ENCODE peak calls at places on chromosomes 6 and 20, in eight cellular contexts. D, N, Q, H, M, G, Y and B are unnamed samples.

GRCh38 chr6:150252714-150253444 is 110.0 kb downstream of the PPP1R14C start:
- DNase-seq in D (no peak), N (no peak), Q (no peak), H (no peak), M (peak; percentile 32), G (no peak), Y (no peak), B (no peak)

GRCh38 chr6:47308223-47308567 is 1.5 kb downstream of the TNFRSF21 start:
- DNase-seq in D (no peak), N (no peak), Q (no peak), H (no peak), M (no peak), G (no peak), Y (no peak), B (no peak)

GRCh38 chr20:50727792-50728485 is 3.4 kb upstream of the PARD6B start:
- DNase-seq in D (peak; percentile 81), N (no peak), Q (no peak), H (no peak), M (no peak), G (no peak), Y (no peak), B (no peak)

GRCh38 chr20:7147220-7147601 is 379.7 kb downstream of the BMP2 start:
- DNase-seq in D (no peak), N (no peak), Q (no peak), H (no peak), M (peak; percentile 7), G (no peak), Y (no peak), B (no peak)

GRCh38 chr6:90940812-90941481 is 354.1 kb upstream of the MAP3K7 start:
- DNase-seq in D (peak; percentile 16), N (no peak), Q (peak; percentile 8), H (no peak), M (no peak), G (peak; percentile 10), Y (no peak), B (no peak)

GRCh38 chr20:50302463-50303041 is 111.9 kb downstream of the CEBPB start:
- DNase-seq in D (no peak), N (no peak), Q (no peak), H (no peak), M (no peak), G (no peak), Y (no peak), B (no peak)

GRCh38 chr20:57435498-57436222 is 44.5 kb downstream of the RBM38 start:
- DNase-seq in D (peak; percentile 59), N (peak; percentile 58), Q (no peak), H (peak; percentile 91), M (peak; percentile 55), G (no peak), Y (peak; percentile 86), B (no peak)

GRCh38 chr6:29797120-29797519 is 30.5 kb upstream of the HLA-G start:
- DNase-seq in D (no peak), N (no peak), Q (no peak), H (no peak), M (no peak), G (no peak), Y (no peak), B (no peak)

GRCh38 chr6:42993445-42993844 is 9.1 kb downstream of the PPP2R5D start:
- DNase-seq in D (no peak), N (no peak), Q (no peak), H (no peak), M (no peak), G (no peak), Y (no peak), B (no peak)

GRCh38 chr20:23347791-23348190 is 2.8 kb upstream of the NXT1 start:
- DNase-seq in D (no peak), N (no peak), Q (no peak), H (no peak), M (no peak), G (no peak), Y (no peak), B (no peak)

GRCh38 chr20:23344336-23344735 is 6.3 kb upstream of the NXT1 start:
- DNase-seq in D (no peak), N (no peak), Q (no peak), H (no peak), M (no peak), G (no peak), Y (no peak), B (no peak)

GRCh38 chr20:23349338-23350006 is 1.1 kb upstream of the NXT1 start:
- DNase-seq in D (no peak), N (no peak), Q (no peak), H (no peak), M (no peak), G (no peak), Y (no peak), B (no peak)

GRCh38 chr20:23350855-23351838 is 556 bp downstream of the NXT1 start:
- DNase-seq in D (no peak), N (peak; percentile 48), Q (no peak), H (no peak), M (peak; percentile 43), G (peak; percentile 76), Y (peak; percentile 90), B (no peak)

GRCh38 chr20:23350007-23350854 is at the start of gene NXT1:
- DNase-seq in D (peak; percentile 90), N (peak; percentile 94), Q (peak; percentile 95), H (peak; percentile 97), M (peak; percentile 98), G (peak; percentile 98), Y (peak; percentile 98), B (peak; percentile 95)
- TF ChIP-seq CTCF in D (no peak), N (no peak), Q (no peak), H (no peak), M (peak; percentile 3), G (no peak), Y (no peak), B (no peak)

DNA sequence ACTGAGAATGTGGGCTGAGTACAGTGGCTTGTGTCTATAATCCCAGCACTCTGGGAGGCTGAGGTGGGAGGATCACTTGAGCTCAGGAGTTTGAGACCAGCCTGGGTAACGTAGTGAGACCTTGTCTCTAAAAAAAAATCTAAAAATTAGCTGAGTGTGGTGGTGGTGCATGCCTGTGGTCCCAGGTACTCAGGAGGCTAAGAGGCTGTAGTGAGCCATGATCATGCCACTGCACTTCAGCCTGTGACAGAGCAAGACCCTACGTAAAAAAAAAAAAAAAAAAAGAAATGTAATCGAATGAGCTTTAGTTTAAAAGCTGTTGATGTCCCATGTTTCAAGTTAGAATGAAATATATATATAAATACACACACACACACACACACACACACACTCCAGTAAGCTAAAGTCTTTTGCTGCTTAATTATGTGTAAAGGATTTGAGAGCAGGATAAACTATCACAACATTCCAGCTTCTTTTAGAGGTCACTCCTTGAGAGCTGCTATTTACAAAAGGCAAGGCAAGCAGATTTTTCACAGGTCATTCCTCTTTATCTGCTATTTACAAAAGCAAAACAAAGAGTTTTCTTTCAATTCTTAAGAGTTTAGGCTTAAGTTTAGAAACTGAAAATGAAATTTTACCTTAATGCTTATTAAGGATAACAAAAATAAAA is 4.7 kb upstream of the MICAL1 start:
- DNase-seq in D (no peak), N (no peak), Q (no peak), H (no peak), M (no peak), G (no peak), Y (no peak), B (no peak)
- TF ChIP-seq CTCF in D (no peak), N (no peak), Q (no peak), H (no peak), M (no peak), G (no peak), Y (no peak), B (no peak)

GRCh38 chr20:58542411-58543095 is 27.4 kb upstream of the APCDD1L start:
- DNase-seq in D (no peak), N (no peak), Q (no peak), H (no peak), M (no peak), G (no peak), Y (no peak), B (no peak)
- TF ChIP-seq CTCF in D (peak; percentile 1), N (no peak), Q (no peak), H (no peak), M (no peak), G (no peak), Y (no peak), B (no peak)

DNA sequence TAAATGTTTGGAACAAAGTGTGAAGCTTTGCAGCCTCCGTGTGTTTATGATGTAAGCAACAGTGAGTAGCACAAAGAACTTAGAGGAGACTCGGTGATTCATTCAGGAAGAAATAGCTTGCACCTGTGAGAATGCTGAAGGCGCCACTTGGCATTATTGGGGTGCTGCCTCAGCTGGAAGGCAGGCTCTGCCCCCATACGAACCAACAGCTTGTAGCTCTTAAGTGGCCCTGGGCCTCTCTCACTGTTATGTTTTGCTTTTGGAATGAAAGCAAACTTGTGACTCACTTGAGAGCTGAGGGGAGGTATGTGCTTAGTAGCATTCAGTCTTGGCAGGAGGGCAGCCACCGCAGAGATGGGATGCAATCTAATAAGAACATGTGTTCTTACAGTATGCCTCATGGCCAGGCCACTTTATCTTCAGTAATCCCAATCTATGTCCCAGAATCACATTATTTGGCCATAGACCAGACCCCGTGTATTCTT is 310.7 kb downstream of the EYA4 start:
- DNase-seq in D (peak; percentile 72), N (peak; percentile 31), Q (peak; percentile 93), H (peak; percentile 75), M (peak; percentile 15), G (no peak), Y (no peak), B (no peak)
- TF ChIP-seq CTCF in D (no peak), N (no peak), Q (no peak), H (no peak), M (no peak), G (no peak), Y (no peak), B (no peak)

GRCh38 chr6:153553627-153554026 is 422.5 kb upstream of the RGS17 start:
- DNase-seq in D (no peak), N (peak; percentile 33), Q (no peak), H (no peak), M (no peak), G (no peak), Y (no peak), B (no peak)
- TF ChIP-seq CTCF in D (peak; percentile 60), N (peak; percentile 88), Q (peak; percentile 40), H (no peak), M (peak; percentile 18), G (peak; percentile 54), Y (no peak), B (peak; percentile 43)